ENCODE peak calls at places on chromosomes 5 and 9, in eight cellular contexts. E, C, R, Q, W, P, I and J are unnamed samples.

GRCh38 chr9:121267689-121268597 is at the start of gene GSN:
- DNase-seq in R (no peak), C (peak), P (peak), I (peak), Q (peak), W (peak), E (peak), J (peak)

GRCh38 chr5:97182571-97183099 is 412 bp downstream of the RIOK2 start:
- DNase-seq in W (no peak), C (peak), P (no peak), Q (peak), R (peak), I (no peak), E (no peak), J (peak)

GRCh38 chr9:115373710-115374045 is 255.7 kb upstream of the TNC start:
- DNase-seq in E (no peak), Q (no peak), I (no peak), R (no peak), P (no peak), C (no peak), W (no peak), J (no peak)

GRCh38 chr5:95669985-95670384 is 12.8 kb downstream of the SPATA9 start:
- DNase-seq in C (no peak), E (no peak), Q (no peak), I (no peak), R (no peak), W (no peak), P (no peak), J (no peak)

GRCh38 chr9:128059365-128059983 is 7.6 kb downstream of the NAIF1 start:
- DNase-seq in Q (no peak), I (no peak), P (no peak), W (no peak), R (no peak), C (no peak), E (no peak), J (no peak)

GRCh38 chr5:95382843-95383242 is 8.3 kb upstream of the FAM81B start:
- DNase-seq in E (no peak), I (no peak), C (no peak), P (no peak), W (no peak), R (no peak), Q (no peak), J (no peak)

GRCh38 chr9:91694081-91694870 is 255.8 kb downstream of the ROR2 start:
- DNase-seq in W (no peak), C (no peak), R (no peak), E (no peak), I (no peak), P (no peak), Q (no peak), J (no peak)

GRCh38 chr5:22560115-22560514 is 293.0 kb downstream of the CDH12 start:
- DNase-seq in Q (peak), E (no peak), P (no peak), W (no peak), I (peak), R (peak), C (peak), J (peak)

GRCh38 chr5:111227805-111228204 is 3.6 kb downstream of the CAMK4 start:
- DNase-seq in C (peak), Q (peak), R (peak), W (no peak), P (no peak), E (no peak), I (no peak), J (no peak)

DNA sequence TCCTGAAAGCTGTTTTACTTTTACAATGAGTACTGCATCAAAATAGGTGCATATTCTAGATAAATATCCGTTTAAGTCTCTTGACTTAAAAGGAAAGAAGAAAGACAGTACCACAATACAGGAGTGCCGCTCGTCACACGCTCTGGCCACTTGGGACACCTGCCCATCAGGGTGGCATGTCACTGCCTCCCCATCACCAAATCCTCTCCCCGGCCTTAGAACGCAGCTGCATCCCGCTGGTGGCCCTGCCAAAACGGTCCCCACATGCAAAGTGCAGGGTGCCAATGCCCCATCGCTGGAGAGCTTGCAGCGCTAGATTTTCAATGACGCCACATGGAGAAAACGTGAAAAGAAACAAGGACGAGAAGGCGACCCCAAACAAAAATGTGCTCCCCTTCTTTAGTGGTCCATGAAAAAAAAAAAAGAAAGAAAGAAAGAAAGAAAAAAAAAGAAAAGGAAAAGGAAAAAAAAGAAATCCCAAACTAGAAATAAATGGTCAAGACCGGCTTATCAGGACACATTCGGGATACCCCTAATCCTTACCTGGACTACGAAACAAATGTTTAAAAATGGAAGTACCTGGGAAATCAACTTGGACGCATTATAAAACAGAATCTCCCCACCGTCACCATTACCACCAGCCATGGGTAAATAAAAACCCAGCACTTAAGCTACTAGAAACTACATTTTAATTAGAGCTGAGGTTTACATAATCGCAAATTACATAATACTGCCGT is 1.1 kb downstream of the ANKH start:
- DNase-seq in Q (no peak), P (peak), R (no peak), E (peak), C (no peak), W (no peak), I (no peak), J (peak)
- TF ChIP-seq CTCF in Q (no peak), P (no peak), R (no peak), E (no peak), C (no peak), W (no peak), I (no peak), J (no peak)

GRCh38 chr5:1105350-1106265 is 6.3 kb downstream of the SLC12A7 start:
- DNase-seq in C (no peak), E (peak), I (peak), W (no peak), P (peak), Q (no peak), R (no peak), J (no peak)
- H3K4me3 ChIP-seq in C (no peak), E (no peak), I (peak), W (no peak), P (no peak), Q (no peak), R (no peak), J (no peak)

GRCh38 chr9:105355810-105356209 is 92.0 kb upstream of the FSD1L start:
- DNase-seq in R (peak), E (no peak), I (peak), C (peak), Q (peak), W (no peak), P (no peak), J (no peak)
- TF ChIP-seq CTCF in R (no peak), E (no peak), I (no peak), C (no peak), Q (no peak), W (no peak), P (no peak), J (no peak)

DNA sequence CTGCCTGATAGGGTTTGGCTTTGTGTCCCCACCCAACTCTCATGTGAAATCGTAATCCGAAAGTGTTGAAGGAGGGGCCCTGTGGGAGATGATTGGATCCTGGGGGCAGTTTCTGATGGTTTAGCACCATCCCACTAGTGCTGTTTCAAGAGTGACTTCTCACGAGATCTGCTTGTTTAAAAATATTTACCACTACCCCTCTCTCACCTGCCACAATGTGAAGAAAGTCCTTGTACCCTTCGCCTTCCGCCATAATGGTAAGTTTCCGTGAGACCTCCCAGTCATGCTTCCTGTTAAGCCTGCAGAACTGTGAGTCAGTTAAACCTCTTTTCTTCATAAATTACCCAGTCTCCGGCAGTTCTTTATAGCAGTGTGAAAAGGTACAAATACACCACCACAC is 2.7 kb upstream of the RFX3 start:
- DNase-seq in Q (no peak), P (no peak), C (no peak), I (no peak), W (no peak), E (no peak), R (no peak), J (no peak)
- H3K4me3 ChIP-seq in Q (no peak), P (no peak), C (no peak), I (no peak), W (no peak), E (no peak), R (no peak), J (no peak)

GRCh38 chr5:69049796-69050195 is 44.0 kb upstream of the SLC30A5 start:
- DNase-seq in Q (no peak), I (no peak), P (no peak), E (no peak), W (no peak), C (no peak), R (no peak), J (no peak)

GRCh38 chr5:69046375-69046957 is 47.3 kb upstream of the SLC30A5 start:
- DNase-seq in Q (peak), P (no peak), R (no peak), I (peak), W (no peak), C (peak), E (no peak), J (peak)

GRCh38 chr5:69050214-69050613 is 43.6 kb upstream of the SLC30A5 start:
- DNase-seq in I (no peak), R (no peak), E (no peak), C (no peak), W (no peak), P (no peak), Q (no peak), J (no peak)

GRCh38 chr5:69049151-69049550 is 44.7 kb upstream of the SLC30A5 start:
- DNase-seq in W (no peak), I (peak), E (no peak), R (no peak), P (no peak), Q (no peak), C (no peak), J (no peak)

GRCh38 chr5:69048233-69048632 is 45.6 kb upstream of the SLC30A5 start:
- DNase-seq in E (no peak), Q (peak), C (peak), W (no peak), R (no peak), P (no peak), I (peak), J (peak)
- TF ChIP-seq CTCF in E (no peak), Q (peak), C (peak), W (peak), R (peak), P (no peak), I (peak), J (peak)

DNA sequence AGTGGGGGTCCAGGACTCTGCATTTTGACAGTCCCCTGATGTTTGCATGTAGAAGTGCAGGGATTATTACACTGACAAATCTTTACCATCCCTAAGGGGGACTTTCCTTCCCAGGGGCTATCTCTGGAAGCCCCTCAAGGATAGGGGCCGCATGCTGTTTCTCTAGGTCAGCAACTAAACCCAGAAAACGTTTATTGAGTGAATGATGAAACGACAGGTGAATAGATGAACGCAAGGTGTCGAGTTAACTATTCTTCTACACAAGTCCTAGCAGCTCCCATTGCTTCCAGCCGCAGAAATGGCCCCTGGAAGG is 281 bp upstream of the HSD17B4 start:
- DNase-seq in W (no peak), R (no peak), C (no peak), Q (no peak), P (no peak), I (no peak), E (no peak), J (no peak)
- H3K4me3 ChIP-seq in W (peak), R (peak), C (no peak), Q (peak), P (peak), I (peak), E (peak), J (peak)

GRCh38 chr5:128695791-128696520 is 157.9 kb upstream of the FBN2 start:
- DNase-seq in R (peak), C (no peak), E (no peak), I (no peak), Q (peak), W (no peak), P (no peak), J (peak)
- TF ChIP-seq CTCF in R (peak), C (peak), E (no peak), I (no peak), Q (peak), W (peak), P (no peak), J (peak)

GRCh38 chr5:78547731-78548189 is 100.8 kb downstream of the LHFPL2 start:
- DNase-seq in R (peak), P (no peak), C (peak), W (no peak), I (no peak), Q (peak), E (peak), J (peak)
- H3K4me3 ChIP-seq in R (no peak), P (no peak), C (no peak), W (no peak), I (no peak), Q (no peak), E (no peak), J (no peak)

DNA sequence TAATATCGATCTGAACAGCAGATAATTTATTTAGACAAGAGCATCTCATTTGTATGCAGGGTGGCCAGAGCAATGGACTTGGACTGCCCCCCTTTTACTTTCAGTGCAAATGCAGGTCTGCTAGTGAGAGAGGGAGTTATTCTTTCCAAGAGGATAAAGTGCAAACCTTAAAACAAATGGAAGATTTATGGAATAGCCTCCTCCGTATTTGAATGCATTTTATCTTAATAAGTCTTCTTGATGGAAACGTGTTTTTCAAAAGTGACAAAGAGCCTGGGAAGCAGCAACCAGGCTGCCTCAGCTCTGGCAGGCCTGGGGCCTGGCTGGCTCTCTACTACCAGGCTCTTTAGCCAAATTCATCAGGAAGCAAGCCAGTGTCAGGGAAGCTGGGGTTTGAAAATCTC is 6.8 kb downstream of the NR2F1 start:
- DNase-seq in Q (peak), C (peak), W (no peak), I (no peak), R (no peak), P (no peak), E (no peak), J (no peak)
- TF ChIP-seq CTCF in Q (peak), C (no peak), W (no peak), I (no peak), R (peak), P (no peak), E (no peak), J (no peak)

GRCh38 chr9:100472268-100472667 is 681 bp upstream of the TMEFF1 start:
- DNase-seq in C (no peak), E (no peak), I (no peak), R (no peak), Q (no peak), W (no peak), P (no peak), J (no peak)
- H3K4me3 ChIP-seq in C (no peak), E (no peak), I (peak), R (peak), Q (peak), W (no peak), P (peak), J (peak)